ENCODE peak calls at places on chromosomes 3 and 15, in five cellular contexts. E, T, Z, K and A are unnamed samples. For H3K4me1 and H4K20me1, the result is how much of the 10 kb centered on the place peaks cover.

GRCh38 chr3:194091141-194091540 is 44.8 kb upstream of the HES1 start:
- DNase-seq in E (no peak), T (no peak), Z (peak), K (no peak), A (no peak)

GRCh38 chr15:57312323-57313133 is 63.8 kb upstream of the CGNL1 start:
- DNase-seq in E (no peak), T (no peak), Z (no peak), K (no peak), A (peak)

GRCh38 chr3:58434990-58435389 is 1.4 kb upstream of the PDHB start:
- DNase-seq in E (no peak), T (peak), Z (peak), K (peak), A (no peak)

GRCh38 chr15:38299216-38299615 is 46.6 kb downstream of the SPRED1 start:
- DNase-seq in E (no peak), T (no peak), Z (peak), K (no peak), A (no peak)

GRCh38 chr3:168885028-168885427 is 778.5 kb downstream of the MECOM start:
- DNase-seq in E (no peak), T (no peak), Z (peak), K (no peak), A (no peak)

GRCh38 chr3:61985020-61985419 is 388.3 kb downstream of the FEZF2 start:
- DNase-seq in E (peak), T (no peak), Z (peak), K (no peak), A (no peak)

GRCh38 chr3:125116311-125117069 is 60.7 kb upstream of the HEG1 start:
- DNase-seq in E (no peak), T (no peak), Z (peak), K (no peak), A (peak)

GRCh38 chr3:158920375-158920774 is 118.5 kb downstream of the MFSD1 start:
- DNase-seq in E (no peak), T (no peak), Z (peak), K (no peak), A (no peak)

GRCh38 chr3:124545891-124546290 is 184.4 kb upstream of the UMPS start:
- DNase-seq in E (no peak), T (no peak), Z (no peak), K (no peak), A (no peak)

GRCh38 chr3:53303957-53304356 is 43.4 kb downstream of the DCP1A start:
- DNase-seq in E (no peak), T (no peak), Z (no peak), K (no peak), A (no peak)

GRCh38 chr15:68389041-68389930 is 42.7 kb downstream of the ITGA11 start:
- DNase-seq in E (no peak), T (no peak), Z (no peak), K (no peak), A (no peak)

GRCh38 chr3:168991813-168992212 is 671.7 kb downstream of the MECOM start:
- DNase-seq in E (no peak), T (no peak), Z (no peak), K (no peak), A (no peak)

GRCh38 chr3:197795200-197795599 is 4.1 kb downstream of the LRCH3 start:
- DNase-seq in E (no peak), T (no peak), Z (peak), K (no peak), A (no peak)

GRCh38 chr15:68289621-68290352 is 12.2 kb downstream of the FEM1B start:
- DNase-seq in E (no peak), T (no peak), Z (no peak), K (no peak), A (no peak)

GRCh38 chr15:96460106-96460505 is 129.6 kb downstream of the NR2F2 start:
- DNase-seq in E (no peak), T (no peak), Z (no peak), K (no peak), A (no peak)

GRCh38 chr3:139745831-139746230 is 68.1 kb upstream of the NMNAT3 start:
- DNase-seq in E (no peak), T (no peak), Z (peak), K (no peak), A (peak)

GRCh38 chr3:42831321-42831713 is 22.1 kb downstream of the ACKR2 start:
- DNase-seq in E (peak), T (peak), Z (peak), K (peak), A (peak)

GRCh38 chr3:164351126-164351525 is 727.2 kb downstream of the SI start:
- DNase-seq in E (no peak), T (no peak), Z (peak), K (no peak), A (no peak)

GRCh38 chr3:179446501-179446900 is 4.8 kb downstream of the GNB4 start:
- DNase-seq in E (no peak), T (no peak), Z (no peak), K (peak), A (peak)

GRCh38 chr3:47867451-47868017 is 64.6 kb downstream of the DHX30 start:
- DNase-seq in E (no peak), T (no peak), Z (no peak), K (no peak), A (no peak)

GRCh38 chr15:74334127-74334526 is 33.3 kb downstream of the CYP11A1 start:
- DNase-seq in E (no peak), T (no peak), Z (no peak), K (no peak), A (no peak)

GRCh38 chr3:168517514-168518071 is 421.9 kb upstream of the GOLIM4 start:
- DNase-seq in E (no peak), T (no peak), Z (peak), K (no peak), A (peak)

GRCh38 chr3:8595935-8596262 is 48.7 kb downstream of the SSUH2 start:
- DNase-seq in E (no peak), T (no peak), Z (no peak), K (no peak), A (no peak)

GRCh38 chr3:52436500-52437106 is 8.3 kb downstream of the SEMA3G start:
- DNase-seq in E (no peak), T (no peak), Z (no peak), K (no peak), A (peak)

GRCh38 chr15:52362497-52362896 is 66.9 kb upstream of the MYO5C start:
- DNase-seq in E (no peak), T (no peak), Z (peak), K (no peak), A (no peak)

GRCh38 chr3:28386049-28386448 is 37.4 kb upstream of the AZI2 start:
- DNase-seq in E (no peak), T (no peak), Z (no peak), K (no peak), A (no peak)

GRCh38 chr15:31295660-31296059 is 31.0 kb upstream of the KLF13 start:
- DNase-seq in E (peak), T (no peak), Z (no peak), K (no peak), A (no peak)

GRCh38 chr3:131602011-131602779 is 99.4 kb upstream of the MRPL3 start:
- DNase-seq in E (no peak), T (no peak), Z (no peak), K (peak), A (peak)

GRCh38 chr15:85905626-85906025 is 110.9 kb upstream of the KLHL25 start:
- DNase-seq in E (no peak), T (no peak), Z (peak), K (no peak), A (no peak)

GRCh38 chr15:30922469-30923311 is 19.0 kb downstream of the FAN1 start:
- DNase-seq in E (no peak), T (peak), Z (peak), K (peak), A (no peak)

GRCh38 chr3:170154569-170155143 is 26.9 kb downstream of the PHC3 start:
- DNase-seq in E (no peak), T (no peak), Z (no peak), K (peak), A (no peak)

GRCh38 chr3:181565416-181565815 is 146.3 kb upstream of the SOX2 start:
- DNase-seq in E (no peak), T (no peak), Z (no peak), K (no peak), A (no peak)
- H3K4me1 ChIP-seq in E (under half), T (under half), Z (under half), K (under half), A (under half)

GRCh38 chr3:49871536-49872157 is 1.9 kb upstream of the CAMKV start:
- DNase-seq in E (no peak), T (no peak), Z (no peak), K (no peak), A (no peak)
- TF ChIP-seq EZH2 in E (no peak), T (no peak), Z (no peak), K (no peak), A (no peak)

DNA sequence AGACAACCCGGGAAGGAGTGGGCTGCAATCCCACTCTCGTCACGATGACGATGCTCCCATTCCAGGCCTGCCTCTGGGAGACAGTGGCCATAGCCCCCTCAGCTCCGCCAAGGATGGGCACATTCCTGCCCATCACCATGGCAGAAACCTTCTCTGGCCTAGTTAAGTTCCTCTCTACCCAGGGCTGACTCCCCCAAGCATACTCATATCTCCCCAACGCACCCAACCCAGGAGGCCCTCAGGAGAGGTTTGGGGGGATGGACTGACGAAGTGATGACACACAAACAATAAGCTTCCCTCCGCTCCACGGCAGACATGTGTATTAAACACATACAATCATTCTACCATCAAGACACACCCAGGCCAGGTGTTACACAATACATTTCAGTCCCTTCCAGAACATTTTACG is 60.1 kb downstream of the VGLL4 start:
- DNase-seq in E (no peak), T (no peak), Z (peak), K (no peak), A (no peak)
- H4K20me1 ChIP-seq in E (half or more), T (under half), Z (under half), K (under half), A (under half)

GRCh38 chr3:172067837-172068440 is 28.6 kb downstream of the FNDC3B start:
- DNase-seq in E (no peak), T (no peak), Z (no peak), K (no peak), A (no peak)
- H3K4me1 ChIP-seq in E (under half), T (under half), Z (under half), K (under half), A (half or more)